ENCODE peak calls at places on chromosomes 3 and 15, in six cellular contexts. One of them, this sample, is unnamed.

GRCh38 chr15:28914046-28914445 is 28.3 kb downstream of the APBA2 start:
- DNase-seq in HT1080: no peak
- DNase-seq in activated T-cell treated with anti-CD3 and anti-CD28 coated beads for 4 hours: no peak
- DNase-seq in activated CD8-positive, alpha-beta memory T cell treated with anti-CD3 and anti-CD28 coated beads for 24 hours: no peak
- DNase-seq in AG04450: no peak
- DNase-seq in ELF-1: no peak
- DNase-seq in this sample: no peak

GRCh38 chr3:52218953-52219650 is 6.3 kb downstream of the TLR9 start:
- DNase-seq in activated CD8-positive, alpha-beta memory T cell treated with anti-CD3 and anti-CD28 coated beads for 24 hours: peak
- DNase-seq in HT1080: peak
- DNase-seq in AG04450: no peak
- DNase-seq in activated T-cell treated with anti-CD3 and anti-CD28 coated beads for 4 hours: no peak
- DNase-seq in ELF-1: peak
- DNase-seq in this sample: peak

GRCh38 chr3:169658311-169658931 is 5.1 kb downstream of the MECOM start:
- DNase-seq in ELF-1: peak
- DNase-seq in AG04450: no peak
- DNase-seq in HT1080: no peak
- DNase-seq in activated T-cell treated with anti-CD3 and anti-CD28 coated beads for 4 hours: no peak
- DNase-seq in activated CD8-positive, alpha-beta memory T cell treated with anti-CD3 and anti-CD28 coated beads for 24 hours: no peak
- DNase-seq in this sample: no peak

GRCh38 chr15:58701376-58701775 is 48.1 kb downstream of the ADAM10 start:
- DNase-seq in HT1080: no peak
- DNase-seq in activated T-cell treated with anti-CD3 and anti-CD28 coated beads for 4 hours: no peak
- DNase-seq in activated CD8-positive, alpha-beta memory T cell treated with anti-CD3 and anti-CD28 coated beads for 24 hours: no peak
- DNase-seq in ELF-1: no peak
- DNase-seq in AG04450: no peak
- DNase-seq in this sample: no peak

GRCh38 chr3:129078510-129078909 is 17.9 kb downstream of the GP9 start:
- DNase-seq in HT1080: no peak
- DNase-seq in activated T-cell treated with anti-CD3 and anti-CD28 coated beads for 4 hours: no peak
- DNase-seq in activated CD8-positive, alpha-beta memory T cell treated with anti-CD3 and anti-CD28 coated beads for 24 hours: no peak
- DNase-seq in AG04450: no peak
- DNase-seq in ELF-1: no peak
- DNase-seq in this sample: no peak

GRCh38 chr3:180571831-180572578 is 30.0 kb upstream of the TTC14 start:
- DNase-seq in HT1080: no peak
- DNase-seq in AG04450: no peak
- DNase-seq in activated CD8-positive, alpha-beta memory T cell treated with anti-CD3 and anti-CD28 coated beads for 24 hours: no peak
- DNase-seq in ELF-1: no peak
- DNase-seq in activated T-cell treated with anti-CD3 and anti-CD28 coated beads for 4 hours: no peak
- DNase-seq in this sample: no peak

GRCh38 chr15:40252438-40253178 is 13.7 kb downstream of the PAK6 start:
- DNase-seq in activated CD8-positive, alpha-beta memory T cell treated with anti-CD3 and anti-CD28 coated beads for 24 hours: peak
- DNase-seq in activated T-cell treated with anti-CD3 and anti-CD28 coated beads for 4 hours: no peak
- DNase-seq in AG04450: no peak
- DNase-seq in ELF-1: no peak
- DNase-seq in HT1080: no peak
- DNase-seq in this sample: peak

GRCh38 chr3:28019740-28020139 is 221.7 kb upstream of the CMC1 start:
- DNase-seq in activated T-cell treated with anti-CD3 and anti-CD28 coated beads for 4 hours: no peak
- DNase-seq in AG04450: no peak
- DNase-seq in activated CD8-positive, alpha-beta memory T cell treated with anti-CD3 and anti-CD28 coated beads for 24 hours: no peak
- DNase-seq in HT1080: no peak
- DNase-seq in ELF-1: no peak
- DNase-seq in this sample: no peak

GRCh38 chr3:129057249-129057648 is 3.3 kb upstream of the GP9 start:
- DNase-seq in AG04450: no peak
- DNase-seq in ELF-1: no peak
- DNase-seq in activated T-cell treated with anti-CD3 and anti-CD28 coated beads for 4 hours: no peak
- DNase-seq in HT1080: no peak
- DNase-seq in activated CD8-positive, alpha-beta memory T cell treated with anti-CD3 and anti-CD28 coated beads for 24 hours: no peak
- DNase-seq in this sample: no peak

GRCh38 chr15:92098869-92099268 is 245.4 kb downstream of the SLCO3A1 start:
- DNase-seq in ELF-1: peak
- DNase-seq in activated CD8-positive, alpha-beta memory T cell treated with anti-CD3 and anti-CD28 coated beads for 24 hours: no peak
- DNase-seq in HT1080: no peak
- DNase-seq in activated T-cell treated with anti-CD3 and anti-CD28 coated beads for 4 hours: no peak
- DNase-seq in AG04450: no peak
- DNase-seq in this sample: no peak

GRCh38 chr15:68542348-68542747 is 36.4 kb upstream of the CORO2B start:
- DNase-seq in AG04450: no peak
- DNase-seq in HT1080: no peak
- DNase-seq in ELF-1: no peak
- DNase-seq in activated T-cell treated with anti-CD3 and anti-CD28 coated beads for 4 hours: no peak
- DNase-seq in activated CD8-positive, alpha-beta memory T cell treated with anti-CD3 and anti-CD28 coated beads for 24 hours: no peak
- DNase-seq in this sample: no peak

GRCh38 chr15:64749167-64749566 is 26.2 kb downstream of the RBPMS2 start:
- DNase-seq in HT1080: peak
- DNase-seq in ELF-1: no peak
- DNase-seq in AG04450: peak
- DNase-seq in activated T-cell treated with anti-CD3 and anti-CD28 coated beads for 4 hours: no peak
- DNase-seq in activated CD8-positive, alpha-beta memory T cell treated with anti-CD3 and anti-CD28 coated beads for 24 hours: no peak
- DNase-seq in this sample: peak

GRCh38 chr3:4732974-4733373 is 239.8 kb downstream of the ITPR1 start:
- DNase-seq in AG04450: no peak
- DNase-seq in activated CD8-positive, alpha-beta memory T cell treated with anti-CD3 and anti-CD28 coated beads for 24 hours: no peak
- DNase-seq in activated T-cell treated with anti-CD3 and anti-CD28 coated beads for 4 hours: no peak
- DNase-seq in ELF-1: no peak
- DNase-seq in HT1080: no peak
- DNase-seq in this sample: no peak

GRCh38 chr15:49847937-49848823 is 227.3 kb downstream of the DTWD1 start:
- DNase-seq in AG04450: peak
- DNase-seq in activated CD8-positive, alpha-beta memory T cell treated with anti-CD3 and anti-CD28 coated beads for 24 hours: no peak
- DNase-seq in HT1080: peak
- DNase-seq in ELF-1: no peak
- DNase-seq in activated T-cell treated with anti-CD3 and anti-CD28 coated beads for 4 hours: no peak
- DNase-seq in this sample: no peak

GRCh38 chr3:14424711-14425573 is 22.5 kb downstream of the SLC6A6 start:
- DNase-seq in activated T-cell treated with anti-CD3 and anti-CD28 coated beads for 4 hours: peak
- DNase-seq in activated CD8-positive, alpha-beta memory T cell treated with anti-CD3 and anti-CD28 coated beads for 24 hours: peak
- DNase-seq in AG04450: no peak
- DNase-seq in ELF-1: peak
- DNase-seq in HT1080: peak
- DNase-seq in this sample: no peak

GRCh38 chr15:79219393-79220056 is 63.0 kb upstream of the ANKRD34C start:
- DNase-seq in activated CD8-positive, alpha-beta memory T cell treated with anti-CD3 and anti-CD28 coated beads for 24 hours: peak
- DNase-seq in ELF-1: no peak
- DNase-seq in HT1080: no peak
- DNase-seq in AG04450: no peak
- DNase-seq in activated T-cell treated with anti-CD3 and anti-CD28 coated beads for 4 hours: no peak
- DNase-seq in this sample: no peak

GRCh38 chr15:90400759-90401314 is 12.8 kb downstream of the IQGAP1 start:
- DNase-seq in activated T-cell treated with anti-CD3 and anti-CD28 coated beads for 4 hours: peak
- DNase-seq in ELF-1: peak
- DNase-seq in HT1080: peak
- DNase-seq in AG04450: peak
- DNase-seq in activated CD8-positive, alpha-beta memory T cell treated with anti-CD3 and anti-CD28 coated beads for 24 hours: no peak
- DNase-seq in this sample: peak

GRCh38 chr3:160403028-160403545 is 3.6 kb downstream of the SMC4 start:
- DNase-seq in AG04450: no peak
- DNase-seq in HT1080: no peak
- DNase-seq in ELF-1: no peak
- DNase-seq in activated T-cell treated with anti-CD3 and anti-CD28 coated beads for 4 hours: no peak
- DNase-seq in activated CD8-positive, alpha-beta memory T cell treated with anti-CD3 and anti-CD28 coated beads for 24 hours: no peak
- DNase-seq in this sample: peak